ENCODE peak calls at places on chromosomes 16 and 17, in six cellular contexts. One of them, this sample, is unnamed.

GRCh38 chr16:79589495-79590134 is 10.9 kb downstream of the MAF start:
- DNase-seq in HT-29: no peak
- DNase-seq in NCI-H1048: no peak
- DNase-seq in stimulated activated CD8-positive, alpha-beta memory T cell treated with anti-CD3 and anti-CD28 coated beads, Interleukin-7, amount 100 ng/mL, for 1 hour: no peak
- DNase-seq in activated CD4-positive, CD25-positive, alpha-beta regulatory T cell treated with anti-CD3 and anti-CD28 coated beads, Interleukin-2, amount 50 U/mL, for 16 hours: no peak
- DNase-seq in fibroblast of lung: no peak
- DNase-seq in this sample: no peak

GRCh38 chr17:62130739-62131138 is 65.7 kb upstream of the MED13 start:
- DNase-seq in HT-29: no peak
- DNase-seq in NCI-H1048: no peak
- DNase-seq in stimulated activated CD8-positive, alpha-beta memory T cell treated with anti-CD3 and anti-CD28 coated beads, Interleukin-7, amount 100 ng/mL, for 1 hour: no peak
- DNase-seq in activated CD4-positive, CD25-positive, alpha-beta regulatory T cell treated with anti-CD3 and anti-CD28 coated beads, Interleukin-2, amount 50 U/mL, for 16 hours: no peak
- DNase-seq in fibroblast of lung: no peak
- DNase-seq in this sample: no peak

GRCh38 chr16:79132745-79133144 is 467.8 kb downstream of the MAF start:
- DNase-seq in HT-29: no peak
- DNase-seq in NCI-H1048: no peak
- DNase-seq in stimulated activated CD8-positive, alpha-beta memory T cell treated with anti-CD3 and anti-CD28 coated beads, Interleukin-7, amount 100 ng/mL, for 1 hour: no peak
- DNase-seq in activated CD4-positive, CD25-positive, alpha-beta regulatory T cell treated with anti-CD3 and anti-CD28 coated beads, Interleukin-2, amount 50 U/mL, for 16 hours: no peak
- DNase-seq in fibroblast of lung: no peak
- DNase-seq in this sample: no peak

GRCh38 chr17:73017653-73018052 is 74.8 kb downstream of the SLC39A11 start:
- DNase-seq in HT-29: no peak
- DNase-seq in NCI-H1048: no peak
- DNase-seq in stimulated activated CD8-positive, alpha-beta memory T cell treated with anti-CD3 and anti-CD28 coated beads, Interleukin-7, amount 100 ng/mL, for 1 hour: no peak
- DNase-seq in activated CD4-positive, CD25-positive, alpha-beta regulatory T cell treated with anti-CD3 and anti-CD28 coated beads, Interleukin-2, amount 50 U/mL, for 16 hours: no peak
- DNase-seq in fibroblast of lung: peak; percentile 78
- DNase-seq in this sample: no peak

GRCh38 chr16:58026139-58026704 is 668 bp downstream of the MMP15 start:
- DNase-seq in HT-29: peak; percentile 45
- DNase-seq in NCI-H1048: no peak
- DNase-seq in stimulated activated CD8-positive, alpha-beta memory T cell treated with anti-CD3 and anti-CD28 coated beads, Interleukin-7, amount 100 ng/mL, for 1 hour: no peak
- DNase-seq in activated CD4-positive, CD25-positive, alpha-beta regulatory T cell treated with anti-CD3 and anti-CD28 coated beads, Interleukin-2, amount 50 U/mL, for 16 hours: no peak
- DNase-seq in fibroblast of lung: peak; percentile 43
- DNase-seq in this sample: no peak

GRCh38 chr16:57531635-57532220 is 4.6 kb downstream of the CCDC102A start:
- DNase-seq in HT-29: no peak
- DNase-seq in NCI-H1048: no peak
- DNase-seq in stimulated activated CD8-positive, alpha-beta memory T cell treated with anti-CD3 and anti-CD28 coated beads, Interleukin-7, amount 100 ng/mL, for 1 hour: no peak
- DNase-seq in activated CD4-positive, CD25-positive, alpha-beta regulatory T cell treated with anti-CD3 and anti-CD28 coated beads, Interleukin-2, amount 50 U/mL, for 16 hours: no peak
- DNase-seq in fibroblast of lung: no peak
- DNase-seq in this sample: no peak

GRCh38 chr16:57959121-57959520 is 11.8 kb downstream of the CNGB1 start:
- DNase-seq in HT-29: no peak
- DNase-seq in NCI-H1048: no peak
- DNase-seq in stimulated activated CD8-positive, alpha-beta memory T cell treated with anti-CD3 and anti-CD28 coated beads, Interleukin-7, amount 100 ng/mL, for 1 hour: no peak
- DNase-seq in activated CD4-positive, CD25-positive, alpha-beta regulatory T cell treated with anti-CD3 and anti-CD28 coated beads, Interleukin-2, amount 50 U/mL, for 16 hours: no peak
- DNase-seq in fibroblast of lung: no peak
- DNase-seq in this sample: no peak

GRCh38 chr17:75731716-75732498 is 10.6 kb downstream of the ITGB4 start:
- DNase-seq in HT-29: no peak
- DNase-seq in NCI-H1048: no peak
- DNase-seq in stimulated activated CD8-positive, alpha-beta memory T cell treated with anti-CD3 and anti-CD28 coated beads, Interleukin-7, amount 100 ng/mL, for 1 hour: no peak
- DNase-seq in activated CD4-positive, CD25-positive, alpha-beta regulatory T cell treated with anti-CD3 and anti-CD28 coated beads, Interleukin-2, amount 50 U/mL, for 16 hours: no peak
- DNase-seq in fibroblast of lung: no peak
- DNase-seq in this sample: no peak

GRCh38 chr16:14455577-14455976 is 174.5 kb downstream of the PARN start:
- DNase-seq in HT-29: peak; percentile 40
- DNase-seq in NCI-H1048: no peak
- DNase-seq in stimulated activated CD8-positive, alpha-beta memory T cell treated with anti-CD3 and anti-CD28 coated beads, Interleukin-7, amount 100 ng/mL, for 1 hour: no peak
- DNase-seq in activated CD4-positive, CD25-positive, alpha-beta regulatory T cell treated with anti-CD3 and anti-CD28 coated beads, Interleukin-2, amount 50 U/mL, for 16 hours: no peak
- DNase-seq in fibroblast of lung: peak; percentile 40
- DNase-seq in this sample: no peak

GRCh38 chr16:4303973-4304372 is 11.9 kb upstream of the GLIS2 start:
- DNase-seq in HT-29: no peak
- DNase-seq in NCI-H1048: no peak
- DNase-seq in stimulated activated CD8-positive, alpha-beta memory T cell treated with anti-CD3 and anti-CD28 coated beads, Interleukin-7, amount 100 ng/mL, for 1 hour: no peak
- DNase-seq in activated CD4-positive, CD25-positive, alpha-beta regulatory T cell treated with anti-CD3 and anti-CD28 coated beads, Interleukin-2, amount 50 U/mL, for 16 hours: no peak
- DNase-seq in fibroblast of lung: no peak
- DNase-seq in this sample: peak; percentile 97

GRCh38 chr17:72011561-72011960 is 109.3 kb upstream of the SOX9 start:
- DNase-seq in HT-29: no peak
- DNase-seq in NCI-H1048: no peak
- DNase-seq in stimulated activated CD8-positive, alpha-beta memory T cell treated with anti-CD3 and anti-CD28 coated beads, Interleukin-7, amount 100 ng/mL, for 1 hour: no peak
- DNase-seq in activated CD4-positive, CD25-positive, alpha-beta regulatory T cell treated with anti-CD3 and anti-CD28 coated beads, Interleukin-2, amount 50 U/mL, for 16 hours: no peak
- DNase-seq in fibroblast of lung: peak; percentile 6
- DNase-seq in this sample: no peak

GRCh38 chr16:27199235-27199586 is 4.1 kb upstream of the KDM8 start:
- DNase-seq in HT-29: no peak
- DNase-seq in NCI-H1048: no peak
- DNase-seq in stimulated activated CD8-positive, alpha-beta memory T cell treated with anti-CD3 and anti-CD28 coated beads, Interleukin-7, amount 100 ng/mL, for 1 hour: no peak
- DNase-seq in activated CD4-positive, CD25-positive, alpha-beta regulatory T cell treated with anti-CD3 and anti-CD28 coated beads, Interleukin-2, amount 50 U/mL, for 16 hours: no peak
- DNase-seq in fibroblast of lung: no peak
- DNase-seq in this sample: no peak

GRCh38 chr16:13909872-13910303 is 10.1 kb upstream of the ERCC4 start:
- DNase-seq in HT-29: no peak
- DNase-seq in NCI-H1048: no peak
- DNase-seq in stimulated activated CD8-positive, alpha-beta memory T cell treated with anti-CD3 and anti-CD28 coated beads, Interleukin-7, amount 100 ng/mL, for 1 hour: no peak
- DNase-seq in activated CD4-positive, CD25-positive, alpha-beta regulatory T cell treated with anti-CD3 and anti-CD28 coated beads, Interleukin-2, amount 50 U/mL, for 16 hours: no peak
- DNase-seq in fibroblast of lung: peak; percentile 93
- DNase-seq in this sample: no peak

GRCh38 chr17:78991906-78992532 is 12.3 kb upstream of the LGALS3BP start:
- DNase-seq in HT-29: no peak
- DNase-seq in NCI-H1048: no peak
- DNase-seq in stimulated activated CD8-positive, alpha-beta memory T cell treated with anti-CD3 and anti-CD28 coated beads, Interleukin-7, amount 100 ng/mL, for 1 hour: no peak
- DNase-seq in activated CD4-positive, CD25-positive, alpha-beta regulatory T cell treated with anti-CD3 and anti-CD28 coated beads, Interleukin-2, amount 50 U/mL, for 16 hours: no peak
- DNase-seq in fibroblast of lung: no peak
- DNase-seq in this sample: no peak

GRCh38 chr16:53043986-53044571 is 8.6 kb downstream of the CHD9NB start:
- DNase-seq in HT-29: peak; percentile 67
- DNase-seq in NCI-H1048: no peak
- DNase-seq in stimulated activated CD8-positive, alpha-beta memory T cell treated with anti-CD3 and anti-CD28 coated beads, Interleukin-7, amount 100 ng/mL, for 1 hour: no peak
- DNase-seq in activated CD4-positive, CD25-positive, alpha-beta regulatory T cell treated with anti-CD3 and anti-CD28 coated beads, Interleukin-2, amount 50 U/mL, for 16 hours: no peak
- DNase-seq in fibroblast of lung: no peak
- DNase-seq in this sample: peak; percentile 78

This sample was measured in cerebellar cortex.